ENCODE peak calls at places on chromosomes 12 and 14, in seven cellular contexts. O is AML-193; X is astrocyte of the cerebellum; F is ACHN; Q is bronchial epithelial cell; V is amygdala; T is activated CD4-positive, CD25-positive, alpha-beta regulatory T cell treated with anti-CD3 and anti-CD28 coated beads, Interleukin-2, amount 50 U/mL, for 16 hours. H is an unnamed sample.

GRCh38 chr12:64400041-64400440 is 4.2 kb upstream of the XPOT start:
- DNase-seq in X (no peak), F (no peak), Q (peak), V (no peak), O (no peak), T (no peak), H (peak)

GRCh38 chr12:122067966-122068365 is 10.6 kb upstream of the MLXIP start:
- DNase-seq in X (peak), Q (no peak), F (no peak), V (no peak), O (no peak), T (no peak), H (no peak)

GRCh38 chr14:105199093-105199492 is 18.0 kb upstream of the NUDT14 start:
- DNase-seq in T (no peak), Q (no peak), F (peak), O (no peak), X (no peak), V (no peak), H (no peak)

GRCh38 chr12:12099102-12099501 is 28.4 kb downstream of the BCL2L14 start:
- DNase-seq in O (no peak), F (no peak), X (no peak), T (no peak), Q (no peak), V (no peak), H (no peak)

GRCh38 chr12:93443576-93443975 is 1.8 kb upstream of the UBE2N start:
- DNase-seq in F (no peak), T (no peak), V (no peak), O (no peak), Q (no peak), X (no peak), H (no peak)

GRCh38 chr12:20489645-20490044 is 121.3 kb downstream of the PDE3A start:
- DNase-seq in Q (no peak), T (no peak), F (no peak), O (no peak), X (no peak), V (no peak), H (peak)

GRCh38 chr12:78095623-78096022 is 264.9 kb downstream of the NAV3 start:
- DNase-seq in Q (peak), X (no peak), F (no peak), O (no peak), T (no peak), V (no peak), H (no peak)

GRCh38 chr12:118541945-118542344 is 165.6 kb downstream of the SUDS3 start:
- DNase-seq in Q (no peak), O (no peak), T (no peak), V (no peak), X (no peak), F (no peak), H (peak)

GRCh38 chr14:63573579-63573978 is 30.4 kb upstream of the PPP2R5E start:
- DNase-seq in F (no peak), X (no peak), T (no peak), Q (peak), V (no peak), O (no peak), H (no peak)

GRCh38 chr12:129614221-129614885 is 289.5 kb downstream of the TMEM132D start:
- DNase-seq in F (peak), Q (no peak), V (no peak), X (no peak), O (no peak), T (no peak), H (no peak)

GRCh38 chr14:92659765-92660561 is 88.5 kb downstream of the LGMN start:
- DNase-seq in V (no peak), Q (peak), F (no peak), O (peak), X (no peak), T (no peak), H (no peak)

GRCh38 chr12:131948166-131948712 is 1.5 kb upstream of the EP400 start:
- DNase-seq in T (no peak), Q (no peak), O (no peak), F (no peak), X (no peak), V (no peak), H (no peak)

GRCh38 chr14:80456200-80456599 is 244.9 kb upstream of the DIO2 start:
- DNase-seq in O (no peak), Q (peak), F (no peak), X (peak), V (no peak), T (no peak), H (no peak)

GRCh38 chr12:124567673-124568373 is 411 bp upstream of the NCOR2 start:
- DNase-seq in Q (peak), X (peak), V (peak), T (peak), F (peak), O (peak), H (peak)

GRCh38 chr12:77924703-77925102 is 94.0 kb downstream of the NAV3 start:
- DNase-seq in T (no peak), F (no peak), O (no peak), X (no peak), Q (no peak), V (no peak), H (peak)

GRCh38 chr12:56029666-56030293 is 8.9 kb downstream of the IKZF4 start:
- DNase-seq in F (peak), V (no peak), T (no peak), Q (peak), O (peak), X (peak), H (peak)

GRCh38 chr12:90854136-90854689 is 100.8 kb downstream of the CCER1 start:
- DNase-seq in V (no peak), F (peak), O (peak), Q (peak), X (peak), T (no peak), H (peak)

GRCh38 chr14:61517861-61518802 is 177.2 kb upstream of the HIF1A start:
- DNase-seq in X (no peak), T (no peak), Q (no peak), F (no peak), V (no peak), O (no peak), H (no peak)

GRCh38 chr12:121123488-121123887 is 9.2 kb upstream of the P2RX7 start:
- DNase-seq in O (no peak), Q (no peak), T (no peak), X (no peak), V (no peak), F (no peak), H (no peak)

GRCh38 chr12:79765157-79765556 is 74.4 kb upstream of the PAWR start:
- DNase-seq in T (no peak), X (no peak), F (no peak), V (no peak), O (no peak), Q (no peak), H (no peak)

GRCh38 chr14:69670093-69670492 is 58.7 kb downstream of the SUSD6 start:
- DNase-seq in V (no peak), F (peak), O (no peak), Q (no peak), X (no peak), T (no peak), H (no peak)

GRCh38 chr12:72207756-72208155 is 64.4 kb upstream of the TRHDE start:
- DNase-seq in T (no peak), O (no peak), F (no peak), V (no peak), Q (no peak), X (no peak), H (no peak)

GRCh38 chr14:72666610-72667009 is 227.3 kb downstream of the DPF3 start:
- DNase-seq in F (peak), Q (peak), X (peak), O (no peak), T (no peak), V (no peak), H (no peak)

GRCh38 chr14:69079188-69079742 is 73.7 kb downstream of the DCAF5 start:
- DNase-seq in X (peak), O (no peak), T (no peak), Q (peak), V (no peak), F (peak), H (peak)

GRCh38 chr14:56339855-56340701 is 221.9 kb downstream of the PELI2 start:
- DNase-seq in F (peak), V (peak), X (peak), Q (peak), O (peak), T (no peak), H (peak)

GRCh38 chr14:101219896-101220703 is 316.6 kb upstream of the RTL1 start:
- DNase-seq in Q (no peak), V (no peak), F (no peak), X (no peak), T (no peak), O (no peak), H (no peak)

GRCh38 chr12:62319058-62319457 is 58.9 kb downstream of the USP15 start:
- DNase-seq in O (no peak), T (no peak), Q (no peak), V (no peak), F (no peak), X (no peak), H (no peak)

GRCh38 chr14:95817271-95817670 is 59.4 kb upstream of the TUNAR start:
- DNase-seq in V (no peak), T (no peak), Q (no peak), F (no peak), X (no peak), O (no peak), H (no peak)

GRCh38 chr14:50403433-50403832 is 6.8 kb upstream of the CDKL1 start:
- DNase-seq in V (no peak), F (no peak), Q (no peak), T (no peak), O (no peak), X (no peak), H (no peak)

GRCh38 chr14:100583245-100583644 is 4.0 kb downstream of the BEGAIN start:
- DNase-seq in X (no peak), V (no peak), Q (no peak), O (no peak), F (no peak), T (no peak), H (no peak)

GRCh38 chr14:101249676-101250036 is 311.6 kb upstream of the DIO3 start:
- DNase-seq in F (no peak), T (no peak), X (no peak), Q (no peak), O (no peak), V (no peak), H (no peak)

GRCh38 chr12:90922068-90922743 is 32.8 kb downstream of the CCER1 start:
- DNase-seq in V (no peak), Q (peak), X (no peak), T (no peak), F (no peak), O (no peak), H (no peak)

GRCh38 chr12:101671157-101671791 is 26.2 kb upstream of the CHPT1 start:
- DNase-seq in V (no peak), T (no peak), Q (no peak), O (peak), X (no peak), F (no peak), H (no peak)

GRCh38 chr14:104635717-104636116 is 31.1 kb upstream of the TMEM179 start:
- DNase-seq in X (no peak), T (no peak), F (no peak), O (no peak), Q (no peak), V (no peak), H (no peak)

GRCh38 chr14:37590096-37590809 is 4.8 kb downstream of the FOXA1 start:
- DNase-seq in V (no peak), Q (peak), F (no peak), T (no peak), X (no peak), O (no peak), H (no peak)

GRCh38 chr12:130138478-130138877 is 23.8 kb upstream of the FZD10 start:
- DNase-seq in F (no peak), Q (no peak), O (no peak), T (no peak), X (no peak), V (no peak), H (no peak)

GRCh38 chr14:27727371-27727770 is 1039.2 kb upstream of the FOXG1 start:
- DNase-seq in X (no peak), F (no peak), Q (no peak), V (no peak), T (no peak), O (no peak), H (no peak)

GRCh38 chr12:115630133-115630532 is 647.4 kb downstream of the MED13L start:
- DNase-seq in X (no peak), T (no peak), Q (no peak), O (no peak), F (no peak), V (no peak), H (peak)

GRCh38 chr14:68394719-68395117 is 398.1 kb downstream of the ZFP36L1 start:
- DNase-seq in Q (no peak), T (no peak), O (no peak), X (no peak), F (no peak), V (no peak), H (no peak)

GRCh38 chr12:86837246-86837645 is 581.1 kb upstream of the MGAT4C start:
- DNase-seq in T (no peak), Q (no peak), V (no peak), O (no peak), X (no peak), F (no peak), H (no peak)